ENCODE peak calls at places on chromosomes 6 and 20, in four cellular contexts. Z is progenitor cell of endocrine pancreas, I is cardiac muscle cell, A is breast epithelium. K is an unnamed sample.

GRCh38 chr20:55415567-55416142 is 589.7 kb downstream of the CBLN4 start:
- DNase-seq in Z (no peak), I (peak), A (no peak), K (peak)

GRCh38 chr6:31541059-31541657 is 645 bp downstream of the DDX39B start:
- DNase-seq in Z (no peak), I (peak), A (no peak), K (peak)

GRCh38 chr6:13474360-13474759 is 13.0 kb downstream of the GFOD1 start:
- DNase-seq in Z (no peak), I (no peak), A (no peak), K (no peak)

GRCh38 chr20:51650685-51651134 is 108.2 kb upstream of the NFATC2 start:
- DNase-seq in Z (no peak), I (peak), A (no peak), K (peak)

GRCh38 chr6:6811151-6812002 is 222.9 kb downstream of the LY86 start:
- DNase-seq in Z (no peak), I (peak), A (peak), K (peak)

GRCh38 chr20:25087186-25087929 is 5.4 kb upstream of the VSX1 start:
- DNase-seq in Z (no peak), I (no peak), A (no peak), K (no peak)

GRCh38 chr6:6436366-6436765 is 115.9 kb upstream of the F13A1 start:
- DNase-seq in Z (no peak), I (no peak), A (no peak), K (no peak)

GRCh38 chr6:37650071-37650481 is 47.6 kb downstream of the MDGA1 start:
- DNase-seq in Z (peak), I (no peak), A (no peak), K (no peak)

GRCh38 chr20:7240490-7240889 is 473.0 kb downstream of the BMP2 start:
- DNase-seq in Z (no peak), I (no peak), A (no peak), K (no peak)

GRCh38 chr20:35601021-35601973 is 14.3 kb upstream of the SPAG4 start:
- DNase-seq in Z (peak), I (peak), A (peak), K (peak)

GRCh38 chr20:33444797-33445560 is 1.4 kb upstream of the SNTA1 start:
- DNase-seq in Z (no peak), I (no peak), A (no peak), K (peak)

GRCh38 chr20:4519530-4519929 is 202.2 kb upstream of the PRND start:
- DNase-seq in Z (no peak), I (no peak), A (no peak), K (no peak)

GRCh38 chr6:52514514-52514913 is 62.3 kb downstream of the TRAM2 start:
- DNase-seq in Z (no peak), I (peak), A (no peak), K (peak)

GRCh38 chr6:3919130-3919628 is 70.0 kb downstream of the FAM50B start:
- DNase-seq in Z (no peak), I (peak), A (no peak), K (peak)

GRCh38 chr20:60326821-60327220 is 368.6 kb downstream of the CDH26 start:
- DNase-seq in Z (no peak), I (no peak), A (no peak), K (no peak)

DNA sequence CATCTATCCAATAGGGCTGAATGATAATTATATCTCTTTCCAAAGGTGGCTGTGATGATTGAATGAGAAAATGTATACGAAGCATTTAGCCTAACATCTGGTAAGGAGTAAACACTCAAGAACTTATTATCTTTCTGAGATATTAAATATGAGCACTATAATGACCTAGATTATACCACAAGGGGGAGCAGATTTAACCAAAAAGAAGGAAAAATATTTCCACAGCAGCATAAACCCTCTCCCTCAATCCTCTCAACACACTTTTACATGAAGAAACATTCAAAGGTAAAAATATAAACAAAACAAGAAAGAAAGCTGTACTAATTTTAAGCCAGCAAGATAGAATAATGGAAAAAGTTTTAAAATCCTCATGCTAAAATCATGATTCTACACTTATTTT is 68.4 kb downstream of the SHPRH start:
- DNase-seq in Z (no peak), I (peak), A (no peak), K (peak)
- TF ChIP-seq CTCF in Z (no peak), I (peak), A (no peak), K (peak)

GRCh38 chr6:149951626-149952025 is 9.8 kb downstream of the ULBP2 start:
- DNase-seq in Z (no peak), I (no peak), A (no peak), K (no peak)
- TF ChIP-seq CTCF in Z (no peak), I (no peak), A (no peak), K (no peak)

DNA sequence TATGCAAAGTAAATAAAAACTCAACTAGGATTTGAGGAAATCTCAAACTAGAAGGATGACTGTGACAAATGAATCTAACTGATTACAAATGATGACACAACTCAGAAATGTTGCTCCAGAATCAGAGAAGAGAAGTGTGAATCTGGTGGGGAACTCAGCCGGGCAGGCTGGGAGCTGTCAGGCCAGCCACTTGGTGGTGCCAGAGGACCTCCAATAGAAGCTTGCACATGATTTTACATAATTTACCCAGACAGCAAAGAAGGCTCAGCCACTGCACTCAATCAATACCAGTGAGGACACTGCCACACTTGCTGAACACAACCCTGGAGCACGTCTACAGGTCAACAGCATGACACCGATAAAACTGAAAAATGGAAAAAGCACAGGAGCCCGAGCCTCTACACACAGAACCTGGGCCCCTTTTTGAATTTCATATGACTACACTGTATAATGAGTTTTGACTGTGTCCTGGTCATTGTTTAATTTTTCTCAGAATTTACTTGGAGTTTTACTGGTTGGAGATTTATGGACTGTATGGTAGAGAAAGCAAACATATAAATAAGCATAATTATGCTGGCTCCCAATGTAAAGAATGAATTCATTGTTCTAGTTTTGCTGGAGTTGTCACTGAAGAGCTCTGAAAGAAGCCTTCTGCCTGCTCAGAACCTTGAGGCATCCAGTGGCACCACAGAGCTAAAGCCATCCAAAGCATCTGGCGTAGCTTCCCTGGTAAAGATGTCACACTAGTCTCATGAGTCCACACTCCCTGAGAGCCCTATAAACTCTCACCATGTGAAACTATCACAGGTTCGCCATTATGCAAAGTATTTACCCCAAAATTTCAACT is 296.5 kb downstream of the THBS2 start:
- DNase-seq in Z (peak), I (peak), A (no peak), K (peak)
- TF ChIP-seq CTCF in Z (peak), I (peak), A (no peak), K (peak)

GRCh38 chr20:49543858-49544437 is 24.0 kb downstream of the PTGIS start:
- DNase-seq in Z (no peak), I (no peak), A (no peak), K (no peak)

GRCh38 chr20:49548371-49548947 is 19.5 kb downstream of the PTGIS start:
- DNase-seq in Z (no peak), I (no peak), A (no peak), K (no peak)

GRCh38 chr20:49544535-49544934 is 23.4 kb downstream of the PTGIS start:
- DNase-seq in Z (no peak), I (no peak), A (no peak), K (no peak)

GRCh38 chr20:49543071-49543857 is 24.7 kb downstream of the PTGIS start:
- DNase-seq in Z (no peak), I (no peak), A (no peak), K (no peak)

DNA sequence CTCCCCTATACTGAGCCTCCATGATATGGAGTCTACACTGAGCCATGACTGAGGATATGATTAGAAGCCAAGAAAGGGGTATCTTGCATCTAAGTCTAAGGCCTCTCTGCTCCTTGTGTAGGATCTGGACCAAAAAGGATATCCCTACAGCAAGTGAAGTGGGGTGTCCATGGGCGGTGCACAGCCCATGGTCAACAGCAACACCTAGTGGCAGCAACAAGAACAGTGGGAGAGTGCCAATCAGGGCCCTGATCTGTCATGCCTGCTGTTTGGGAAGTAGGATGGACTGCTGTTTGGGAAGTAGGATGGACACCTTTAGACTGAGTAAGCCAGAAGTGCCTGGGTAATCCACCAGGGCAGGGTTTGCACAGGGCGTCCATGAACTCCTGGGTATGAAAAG is 22.4 kb downstream of the PTGIS start:
- DNase-seq in Z (no peak), I (no peak), A (no peak), K (no peak)
- TF ChIP-seq CTCF in Z (no peak), I (peak), A (no peak), K (no peak)